ENCODE peak calls at places on chromosomes 5 and 9, in ten cellular contexts. One of them, this sample, is unnamed.

GRCh38 chr5:52786937-52787599 is 648 bp upstream of the ITGA1 start:
- DNase-seq in stomach: peak; percentile 59
- DNase-seq in tibial nerve: no peak
- DNase-seq in endothelial cell of umbilical vein: peak; percentile 24
- DNase-seq in body of pancreas: peak; percentile 65
- DNase-seq in prostate gland: peak; percentile 48
- DNase-seq in adrenal gland: no peak
- DNase-seq in breast epithelium: no peak
- DNase-seq in uterus: peak; percentile 27
- DNase-seq in spleen: no peak
- DNase-seq in this sample: no peak

GRCh38 chr9:2411459-2412215 is 209.9 kb upstream of the VLDLR start:
- DNase-seq in stomach: no peak
- DNase-seq in tibial nerve: no peak
- DNase-seq in endothelial cell of umbilical vein: no peak
- DNase-seq in body of pancreas: no peak
- DNase-seq in prostate gland: no peak
- DNase-seq in adrenal gland: no peak
- DNase-seq in breast epithelium: no peak
- DNase-seq in uterus: no peak
- DNase-seq in spleen: no peak
- DNase-seq in this sample: no peak

GRCh38 chr5:92890841-92891244 is 690.2 kb downstream of the NR2F1-AS1 start:
- DNase-seq in stomach: no peak
- DNase-seq in tibial nerve: no peak
- DNase-seq in endothelial cell of umbilical vein: no peak
- DNase-seq in body of pancreas: no peak
- DNase-seq in prostate gland: no peak
- DNase-seq in adrenal gland: no peak
- DNase-seq in breast epithelium: no peak
- DNase-seq in uterus: no peak
- DNase-seq in spleen: no peak
- DNase-seq in this sample: no peak

GRCh38 chr5:32753051-32753450 is 41.9 kb downstream of the NPR3 start:
- DNase-seq in stomach: no peak
- DNase-seq in tibial nerve: no peak
- DNase-seq in endothelial cell of umbilical vein: no peak
- DNase-seq in body of pancreas: no peak
- DNase-seq in prostate gland: no peak
- DNase-seq in adrenal gland: no peak
- DNase-seq in breast epithelium: no peak
- DNase-seq in uterus: no peak
- DNase-seq in spleen: no peak
- DNase-seq in this sample: no peak

GRCh38 chr9:35669331-35670145 is 4.2 kb upstream of the CA9 start:
- DNase-seq in stomach: peak; percentile 94
- DNase-seq in tibial nerve: no peak
- DNase-seq in endothelial cell of umbilical vein: no peak
- DNase-seq in body of pancreas: peak; percentile 92
- DNase-seq in prostate gland: no peak
- DNase-seq in adrenal gland: no peak
- DNase-seq in breast epithelium: no peak
- DNase-seq in uterus: no peak
- DNase-seq in spleen: peak; percentile 5
- DNase-seq in this sample: no peak

GRCh38 chr9:124335320-124335707 is 77.6 kb downstream of the NEK6 start:
- DNase-seq in stomach: no peak
- DNase-seq in tibial nerve: no peak
- DNase-seq in endothelial cell of umbilical vein: no peak
- DNase-seq in body of pancreas: no peak
- DNase-seq in prostate gland: no peak
- DNase-seq in adrenal gland: no peak
- DNase-seq in breast epithelium: no peak
- DNase-seq in uterus: no peak
- DNase-seq in spleen: no peak
- DNase-seq in this sample: no peak

GRCh38 chr5:115179959-115180709 is 10.4 kb upstream of the TRIM36 start:
- DNase-seq in stomach: no peak
- DNase-seq in tibial nerve: no peak
- DNase-seq in endothelial cell of umbilical vein: peak; percentile 33
- DNase-seq in body of pancreas: peak; percentile 41
- DNase-seq in prostate gland: no peak
- DNase-seq in adrenal gland: peak; percentile 17
- DNase-seq in breast epithelium: no peak
- DNase-seq in uterus: peak; percentile 18
- DNase-seq in spleen: peak; percentile 81
- DNase-seq in this sample: no peak

GRCh38 chr5:72106922-72107873 is at the start of gene MAP1B:
- DNase-seq in stomach: no peak
- DNase-seq in tibial nerve: peak; percentile 40
- DNase-seq in endothelial cell of umbilical vein: peak; percentile 56
- DNase-seq in body of pancreas: peak; percentile 36
- DNase-seq in prostate gland: peak; percentile 13
- DNase-seq in adrenal gland: peak; percentile 29
- DNase-seq in breast epithelium: no peak
- DNase-seq in uterus: peak; percentile 66
- DNase-seq in spleen: peak; percentile 75
- DNase-seq in this sample: peak; percentile 33

GRCh38 chr5:116002116-116002906 is 30.0 kb upstream of the ARL14EPL start:
- DNase-seq in stomach: no peak
- DNase-seq in tibial nerve: no peak
- DNase-seq in endothelial cell of umbilical vein: peak; percentile 6
- DNase-seq in body of pancreas: no peak
- DNase-seq in prostate gland: no peak
- DNase-seq in adrenal gland: no peak
- DNase-seq in breast epithelium: no peak
- DNase-seq in uterus: no peak
- DNase-seq in spleen: no peak
- DNase-seq in this sample: no peak

GRCh38 chr5:140295414-140295813 is 7.5 kb downstream of the PFDN1 start:
- DNase-seq in stomach: peak; percentile 37
- DNase-seq in tibial nerve: no peak
- DNase-seq in endothelial cell of umbilical vein: peak; percentile 96
- DNase-seq in body of pancreas: peak; percentile 55
- DNase-seq in prostate gland: peak; percentile 16
- DNase-seq in adrenal gland: peak; percentile 77
- DNase-seq in breast epithelium: no peak
- DNase-seq in uterus: no peak
- DNase-seq in spleen: no peak
- DNase-seq in this sample: peak; percentile 82

GRCh38 chr5:140296289-140296688 is 6.6 kb downstream of the PFDN1 start:
- DNase-seq in stomach: no peak
- DNase-seq in tibial nerve: no peak
- DNase-seq in endothelial cell of umbilical vein: peak; percentile 18
- DNase-seq in body of pancreas: no peak
- DNase-seq in prostate gland: no peak
- DNase-seq in adrenal gland: no peak
- DNase-seq in breast epithelium: no peak
- DNase-seq in uterus: no peak
- DNase-seq in spleen: no peak
- DNase-seq in this sample: no peak

GRCh38 chr5:140299056-140299455 is 3.8 kb downstream of the PFDN1 start:
- DNase-seq in stomach: no peak
- DNase-seq in tibial nerve: no peak
- DNase-seq in endothelial cell of umbilical vein: no peak
- DNase-seq in body of pancreas: no peak
- DNase-seq in prostate gland: no peak
- DNase-seq in adrenal gland: no peak
- DNase-seq in breast epithelium: no peak
- DNase-seq in uterus: no peak
- DNase-seq in spleen: no peak
- DNase-seq in this sample: no peak

GRCh38 chr5:140297283-140297682 is 5.6 kb downstream of the PFDN1 start:
- DNase-seq in stomach: no peak
- DNase-seq in tibial nerve: no peak
- DNase-seq in endothelial cell of umbilical vein: no peak
- DNase-seq in body of pancreas: no peak
- DNase-seq in prostate gland: no peak
- DNase-seq in adrenal gland: no peak
- DNase-seq in breast epithelium: no peak
- DNase-seq in uterus: no peak
- DNase-seq in spleen: no peak
- DNase-seq in this sample: no peak

DNA sequence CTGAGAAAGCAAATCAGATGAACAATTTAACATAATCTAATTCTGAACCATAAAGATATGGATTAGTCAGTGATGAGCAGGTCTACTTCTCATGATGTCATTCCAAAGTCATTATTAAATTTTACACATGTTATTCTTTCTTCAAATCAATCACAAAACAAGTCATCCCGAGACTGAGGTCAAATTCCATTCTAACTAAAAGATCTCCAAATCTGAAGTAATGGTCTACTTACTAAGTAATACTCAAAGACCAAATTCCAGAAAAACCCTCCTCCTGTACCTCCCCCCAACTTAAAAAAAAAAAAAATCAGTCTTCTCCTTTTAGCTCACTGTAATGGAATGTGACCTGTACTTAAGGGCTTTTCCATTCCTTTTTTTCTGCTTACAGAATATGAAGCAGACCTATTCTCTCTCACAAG is 4.7 kb downstream of the PFDN1 start:
- DNase-seq in stomach: no peak
- DNase-seq in tibial nerve: no peak
- DNase-seq in endothelial cell of umbilical vein: peak; percentile 83
- DNase-seq in body of pancreas: no peak
- DNase-seq in prostate gland: no peak
- DNase-seq in adrenal gland: no peak
- DNase-seq in breast epithelium: no peak
- DNase-seq in uterus: no peak
- DNase-seq in spleen: no peak
- DNase-seq in this sample: no peak
- H3K4me1 ChIP-seq in stomach: peaks cover 94% of the 10 kb centered on the region
- H3K4me1 ChIP-seq in tibial nerve: peaks cover 74% of the 10 kb centered on the region
- H3K4me1 ChIP-seq in endothelial cell of umbilical vein: peaks cover 67% of the 10 kb centered on the region
- H3K4me1 ChIP-seq in body of pancreas: peaks cover 25% of the 10 kb centered on the region
- H3K4me1 ChIP-seq in prostate gland: peaks cover 7% of the 10 kb centered on the region
- H3K4me1 ChIP-seq in adrenal gland: peaks cover 50% of the 10 kb centered on the region
- H3K4me1 ChIP-seq in breast epithelium: peaks cover 12% of the 10 kb centered on the region
- H3K4me1 ChIP-seq in uterus: peaks cover 18% of the 10 kb centered on the region
- H3K4me1 ChIP-seq in spleen: peaks cover 13% of the 10 kb centered on the region
- H3K4me1 ChIP-seq in this sample: peaks cover 77% of the 10 kb centered on the region

DNA sequence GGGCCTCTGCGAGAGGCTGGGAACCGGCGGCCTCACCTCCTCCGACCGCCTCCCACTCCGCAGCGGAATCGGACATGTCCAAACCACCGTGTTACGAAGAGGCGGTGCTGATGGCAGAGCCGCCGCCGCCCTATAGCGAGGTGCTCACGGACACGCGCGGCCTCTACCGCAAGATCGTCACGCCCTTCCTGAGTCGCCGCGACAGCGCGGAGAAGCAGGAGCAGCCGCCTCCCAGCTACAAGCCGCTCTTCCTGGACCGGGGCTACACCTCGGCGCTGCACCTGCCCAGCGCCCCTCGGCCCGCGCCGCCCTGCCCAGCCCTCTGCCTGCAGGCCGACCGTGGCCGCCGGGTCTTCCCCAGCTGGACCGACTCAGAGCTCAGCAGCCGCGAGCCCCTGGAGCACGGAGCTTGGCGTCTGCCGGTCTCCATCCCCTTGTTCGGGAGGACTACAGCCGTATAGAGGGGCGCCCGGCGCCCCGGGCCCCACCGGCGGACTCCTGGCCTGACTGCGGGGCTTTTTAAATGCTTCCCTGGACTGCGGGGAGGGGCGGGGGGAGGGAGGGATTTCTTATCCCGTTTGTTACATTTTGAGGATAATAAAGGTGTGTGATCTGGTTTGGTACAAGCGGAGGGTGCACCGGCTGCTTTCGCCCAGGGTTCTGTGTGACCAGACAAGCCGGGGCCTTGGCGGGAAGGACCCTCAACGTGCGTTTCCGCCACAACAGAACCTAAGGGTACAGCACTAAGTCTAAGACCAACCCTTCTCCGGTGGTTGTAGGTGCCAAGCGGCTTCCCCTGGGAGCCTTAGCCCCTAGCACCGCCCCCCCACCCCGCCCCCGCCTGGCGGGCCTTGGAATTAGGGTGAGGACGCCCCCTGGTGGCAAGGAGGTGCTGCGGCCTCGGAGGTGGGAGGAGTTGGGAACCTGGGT is 9.3 kb downstream of the PRR7 start:
- DNase-seq in stomach: peak; percentile 96
- DNase-seq in tibial nerve: peak; percentile 92
- DNase-seq in endothelial cell of umbilical vein: peak; percentile 84
- DNase-seq in body of pancreas: peak; percentile 96
- DNase-seq in prostate gland: peak; percentile 91
- DNase-seq in adrenal gland: peak; percentile 94
- DNase-seq in breast epithelium: peak; percentile 95
- DNase-seq in uterus: peak; percentile 94
- DNase-seq in spleen: peak; percentile 98
- DNase-seq in this sample: peak; percentile 79
- TF ChIP-seq POLR2A in stomach: no peak
- TF ChIP-seq POLR2A in tibial nerve: no peak
- TF ChIP-seq POLR2A in endothelial cell of umbilical vein: peak; percentile 42
- TF ChIP-seq POLR2A in body of pancreas: peak; percentile 5
- TF ChIP-seq POLR2A in prostate gland: no peak
- TF ChIP-seq POLR2A in adrenal gland: no peak
- TF ChIP-seq POLR2A in breast epithelium: no peak
- TF ChIP-seq POLR2A in uterus: no peak
- TF ChIP-seq POLR2A in spleen: no peak
- TF ChIP-seq POLR2A in this sample: no peak

GRCh38 chr9:93466416-93467061 is 13.2 kb upstream of the FAM120AOS start:
- DNase-seq in stomach: no peak
- DNase-seq in tibial nerve: no peak
- DNase-seq in endothelial cell of umbilical vein: no peak
- DNase-seq in body of pancreas: no peak
- DNase-seq in prostate gland: no peak
- DNase-seq in adrenal gland: no peak
- DNase-seq in breast epithelium: no peak
- DNase-seq in uterus: no peak
- DNase-seq in spleen: no peak
- DNase-seq in this sample: no peak
- H3K4me1 ChIP-seq in stomach: peaks cover 98% of the 10 kb centered on the region
- H3K4me1 ChIP-seq in tibial nerve: peaks cover 90% of the 10 kb centered on the region
- H3K4me1 ChIP-seq in endothelial cell of umbilical vein: peaks cover 35% of the 10 kb centered on the region
- H3K4me1 ChIP-seq in body of pancreas: peaks cover 74% of the 10 kb centered on the region
- H3K4me1 ChIP-seq in prostate gland: no peaks in the 10 kb centered on the region
- H3K4me1 ChIP-seq in adrenal gland: peaks cover 69% of the 10 kb centered on the region
- H3K4me1 ChIP-seq in breast epithelium: peaks cover 26% of the 10 kb centered on the region
- H3K4me1 ChIP-seq in uterus: peaks cover 10% of the 10 kb centered on the region
- H3K4me1 ChIP-seq in spleen: peaks cover 29% of the 10 kb centered on the region
- H3K4me1 ChIP-seq in this sample: peaks cover 72% of the 10 kb centered on the region

GRCh38 chr5:170049713-170050112 is 56.0 kb upstream of the FOXI1 start:
- DNase-seq in stomach: no peak
- DNase-seq in tibial nerve: no peak
- DNase-seq in endothelial cell of umbilical vein: no peak
- DNase-seq in body of pancreas: no peak
- DNase-seq in prostate gland: no peak
- DNase-seq in adrenal gland: no peak
- DNase-seq in breast epithelium: no peak
- DNase-seq in uterus: no peak
- DNase-seq in spleen: no peak
- DNase-seq in this sample: no peak

DNA sequence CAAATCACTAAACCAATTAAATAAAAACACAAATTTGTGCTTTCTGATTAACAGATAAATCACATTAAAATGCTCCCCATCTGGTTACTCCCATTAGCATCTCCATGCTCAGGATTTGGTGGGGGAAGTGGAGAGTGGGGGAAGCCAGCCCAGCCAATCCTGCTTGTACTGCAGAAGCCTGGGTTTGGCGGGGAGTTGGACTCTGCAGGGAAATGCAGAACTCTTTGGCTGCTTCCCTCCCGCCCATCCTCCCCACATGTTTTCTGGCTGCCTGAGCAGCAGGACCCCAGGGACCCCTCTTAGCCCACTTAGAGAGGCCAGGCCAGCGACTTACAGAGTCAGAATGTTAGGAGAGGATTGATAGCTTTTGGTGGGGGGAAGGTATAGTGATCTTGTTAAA is 59.5 kb upstream of the FOXI1 start:
- DNase-seq in stomach: no peak
- DNase-seq in tibial nerve: no peak
- DNase-seq in endothelial cell of umbilical vein: no peak
- DNase-seq in body of pancreas: no peak
- DNase-seq in prostate gland: no peak
- DNase-seq in adrenal gland: no peak
- DNase-seq in breast epithelium: no peak
- DNase-seq in uterus: no peak
- DNase-seq in spleen: no peak
- DNase-seq in this sample: no peak
- TF ChIP-seq POLR2A in stomach: no peak
- TF ChIP-seq POLR2A in tibial nerve: no peak
- TF ChIP-seq POLR2A in endothelial cell of umbilical vein: no peak
- TF ChIP-seq POLR2A in body of pancreas: no peak
- TF ChIP-seq POLR2A in prostate gland: no peak
- TF ChIP-seq POLR2A in adrenal gland: no peak
- TF ChIP-seq POLR2A in breast epithelium: no peak
- TF ChIP-seq POLR2A in uterus: no peak
- TF ChIP-seq POLR2A in spleen: no peak
- TF ChIP-seq POLR2A in this sample: no peak

This sample was measured in gastrocnemius medialis.